ENCODE peak calls at places on chromosome 15, in eight cellular contexts. Z is heart left ventricle, A is suprapubic skin, R is GM12878, L is lower leg skin, U is ovary, W is spleen, D is IMR-90. H is an unnamed sample.

GRCh38 chr15:40377606-40378005 is 4.9 kb upstream of the KNSTRN start:
- DNase-seq in R (no peak), Z (no peak), D (no peak), U (no peak), A (no peak), L (no peak), W (no peak), H (no peak)

GRCh38 chr15:74540135-74540760 is 772 bp upstream of the ARID3B start:
- DNase-seq in D (peak), Z (no peak), U (no peak), R (no peak), A (no peak), W (no peak), L (no peak), H (no peak)

GRCh38 chr15:83282859-83283812 is 1.3 kb downstream of the BNC1 start:
- DNase-seq in R (no peak), Z (peak), W (no peak), U (no peak), D (no peak), L (no peak), A (no peak), H (peak)

GRCh38 chr15:92906563-92907081 is 6.5 kb downstream of the CHD2 start:
- DNase-seq in Z (no peak), A (no peak), L (no peak), U (no peak), W (no peak), R (no peak), D (peak), H (no peak)

GRCh38 chr15:37528432-37528831 is 406.0 kb upstream of the TMCO5A start:
- DNase-seq in Z (no peak), U (no peak), W (no peak), A (no peak), D (no peak), R (no peak), L (no peak), H (no peak)

GRCh38 chr15:56074866-56075265 is 81.5 kb upstream of the NEDD4 start:
- DNase-seq in L (no peak), W (no peak), Z (no peak), D (no peak), R (no peak), U (no peak), A (no peak), H (no peak)

GRCh38 chr15:73899197-73900128 is 26.1 kb downstream of the TBC1D21 start:
- DNase-seq in U (no peak), A (peak), L (no peak), W (no peak), R (no peak), D (peak), Z (no peak), H (no peak)

GRCh38 chr15:50353999-50354837 is 780 bp downstream of the GABPB1 start:
- DNase-seq in L (peak), W (peak), D (peak), Z (peak), U (peak), A (no peak), R (peak), H (peak)

GRCh38 chr15:59157840-59158700 is 48.6 kb upstream of the LDHAL6B start:
- DNase-seq in L (no peak), U (no peak), A (no peak), D (no peak), Z (no peak), W (no peak), R (no peak), H (no peak)

GRCh38 chr15:82530606-82531379 is 9.5 kb downstream of the RPS17 start:
- DNase-seq in Z (peak), D (peak), R (peak), A (no peak), L (peak), U (peak), W (peak), H (no peak)

GRCh38 chr15:28271697-28272250 is 50.2 kb downstream of the HERC2 start:
- DNase-seq in D (no peak), W (no peak), L (no peak), U (no peak), R (no peak), A (no peak), Z (no peak), H (no peak)

GRCh38 chr15:35393403-35393802 is 152.6 kb downstream of the DPH6 start:
- DNase-seq in U (no peak), W (no peak), R (no peak), L (no peak), A (no peak), Z (no peak), D (no peak), H (no peak)

GRCh38 chr15:33068531-33068990 is 126.0 kb downstream of the FMN1 start:
- DNase-seq in L (peak), Z (peak), R (no peak), W (no peak), D (no peak), A (no peak), U (no peak), H (no peak)

GRCh38 chr15:79365765-79366164 is 54.9 kb downstream of the TMED3 start:
- DNase-seq in L (no peak), U (no peak), A (no peak), D (no peak), W (no peak), R (no peak), Z (no peak), H (peak)

GRCh38 chr15:41934843-41935242 is 37.5 kb downstream of the EHD4 start:
- DNase-seq in D (no peak), A (no peak), L (no peak), W (peak), R (no peak), Z (no peak), U (no peak), H (no peak)

GRCh38 chr15:88810449-88810848 is 7.2 kb downstream of the ACAN start:
- DNase-seq in L (no peak), Z (no peak), U (no peak), R (no peak), A (no peak), D (peak), W (no peak), H (no peak)

GRCh38 chr15:38079236-38079635 is 144.8 kb downstream of the TMCO5A start:
- DNase-seq in Z (no peak), U (no peak), L (no peak), A (no peak), R (no peak), D (no peak), W (no peak), H (no peak)

GRCh38 chr15:59401810-59402569 is 29.3 kb upstream of the MYO1E start:
- DNase-seq in W (peak), U (no peak), R (no peak), A (no peak), L (no peak), Z (no peak), D (no peak), H (no peak)

GRCh38 chr15:77415450-77416448 is 4.2 kb downstream of the PEAK1 start:
- DNase-seq in Z (no peak), U (no peak), W (no peak), A (no peak), L (peak), D (peak), R (no peak), H (no peak)

GRCh38 chr15:76991048-76991447 is 3.9 kb upstream of the PSTPIP1 start:
- DNase-seq in W (peak), R (no peak), D (no peak), A (peak), L (no peak), U (no peak), Z (no peak), H (no peak)

GRCh38 chr15:79169531-79170123 is 79.0 kb upstream of the RASGRF1 start:
- DNase-seq in L (no peak), D (no peak), A (no peak), R (no peak), W (no peak), Z (no peak), U (no peak), H (no peak)

GRCh38 chr15:87877114-87877810 is 379.3 kb downstream of the NTRK3 start:
- DNase-seq in A (no peak), L (no peak), Z (peak), U (no peak), D (peak), R (no peak), W (no peak), H (peak)

GRCh38 chr15:39931615-39932014 is 2.3 kb upstream of the EIF2AK4 start:
- DNase-seq in R (no peak), W (no peak), A (no peak), D (no peak), Z (no peak), L (no peak), U (no peak), H (no peak)

GRCh38 chr15:37698679-37699078 is 235.8 kb upstream of the TMCO5A start:
- DNase-seq in Z (no peak), D (no peak), W (no peak), A (no peak), L (no peak), U (no peak), R (no peak), H (no peak)

GRCh38 chr15:23484870-23485269 is 37.8 kb upstream of the GOLGA6L2 start:
- DNase-seq in Z (no peak), L (no peak), W (no peak), A (no peak), U (no peak), R (no peak), D (no peak), H (no peak)

GRCh38 chr15:28989239-28989830 is 103.6 kb downstream of the APBA2 start:
- DNase-seq in W (no peak), D (peak), A (no peak), U (no peak), L (no peak), R (no peak), Z (no peak), H (peak)

GRCh38 chr15:66733976-66734375 is 31.9 kb downstream of the SMAD6 start:
- DNase-seq in A (no peak), Z (no peak), D (no peak), L (no peak), U (peak), R (no peak), W (no peak), H (no peak)

GRCh38 chr15:45168751-45169551 is 18.8 kb downstream of the SHF start:
- DNase-seq in Z (no peak), A (no peak), U (no peak), D (no peak), R (no peak), W (no peak), L (no peak), H (no peak)

GRCh38 chr15:23687143-23687470 is at the start of gene NDN:
- DNase-seq in L (no peak), Z (peak), D (peak), A (no peak), U (peak), R (no peak), W (no peak), H (no peak)

GRCh38 chr15:49060710-49061483 is 14.7 kb upstream of the SECISBP2L start:
- DNase-seq in A (no peak), D (peak), Z (no peak), L (no peak), W (no peak), U (no peak), R (no peak), H (no peak)

GRCh38 chr15:34732430-34732829 is 22.4 kb downstream of the GJD2 start:
- DNase-seq in U (no peak), D (no peak), L (no peak), W (no peak), R (no peak), A (no peak), Z (no peak), H (no peak)

GRCh38 chr15:37740623-37741141 is 193.8 kb upstream of the TMCO5A start:
- DNase-seq in U (no peak), A (no peak), Z (no peak), W (no peak), D (no peak), R (no peak), L (no peak), H (no peak)

GRCh38 chr15:23073890-23074631 is 34.7 kb upstream of the TUBGCP5 start:
- DNase-seq in D (no peak), L (no peak), U (no peak), W (no peak), A (no peak), R (no peak), Z (no peak), H (no peak)

GRCh38 chr15:59622289-59622688 is 10.7 kb downstream of the GCNT3 start:
- DNase-seq in U (no peak), A (no peak), W (peak), D (peak), L (no peak), Z (no peak), R (no peak), H (no peak)

GRCh38 chr15:41772720-41773331 is 1.5 kb upstream of the MAPKBP1 start:
- DNase-seq in A (no peak), D (peak), Z (peak), W (no peak), R (peak), L (peak), U (peak), H (peak)

GRCh38 chr15:81011593-81011992 is 10.9 kb downstream of the TLNRD1 start:
- DNase-seq in A (no peak), U (no peak), W (no peak), D (peak), R (no peak), Z (no peak), L (no peak), H (no peak)

GRCh38 chr15:43329960-43330779 is at the start of gene LCMT2:
- DNase-seq in W (peak), R (peak), A (peak), Z (peak), U (peak), D (peak), L (peak), H (peak)
- TF ChIP-seq POLR2A in W (no peak), R (peak), A (peak), Z (no peak), U (peak), D (peak), L (no peak), H (no peak)

GRCh38 chr15:84909029-84909428 is 24.6 kb downstream of the SLC28A1 start:
- DNase-seq in R (no peak), L (no peak), A (no peak), W (no peak), D (no peak), U (no peak), Z (no peak), H (no peak)

GRCh38 chr15:84914351-84914750 is 29.9 kb downstream of the SLC28A1 start:
- DNase-seq in L (no peak), W (no peak), R (no peak), U (no peak), D (no peak), Z (no peak), A (no peak), H (no peak)

GRCh38 chr15:84910928-84911623 is 26.6 kb downstream of the SLC28A1 start:
- DNase-seq in R (no peak), Z (no peak), A (no peak), D (no peak), U (no peak), W (no peak), L (no peak), H (no peak)

GRCh38 chr15:84909782-84910181 is 25.3 kb downstream of the SLC28A1 start:
- DNase-seq in Z (no peak), A (no peak), W (no peak), L (no peak), D (no peak), R (no peak), U (no peak), H (no peak)

GRCh38 chr15:84911879-84912660 is 27.6 kb downstream of the SLC28A1 start:
- DNase-seq in U (peak), A (peak), Z (peak), L (peak), R (no peak), W (no peak), D (peak), H (peak)
- TF ChIP-seq POLR2A in U (no peak), A (no peak), Z (no peak), L (no peak), R (no peak), W (no peak), D (no peak), H (no peak)

DNA sequence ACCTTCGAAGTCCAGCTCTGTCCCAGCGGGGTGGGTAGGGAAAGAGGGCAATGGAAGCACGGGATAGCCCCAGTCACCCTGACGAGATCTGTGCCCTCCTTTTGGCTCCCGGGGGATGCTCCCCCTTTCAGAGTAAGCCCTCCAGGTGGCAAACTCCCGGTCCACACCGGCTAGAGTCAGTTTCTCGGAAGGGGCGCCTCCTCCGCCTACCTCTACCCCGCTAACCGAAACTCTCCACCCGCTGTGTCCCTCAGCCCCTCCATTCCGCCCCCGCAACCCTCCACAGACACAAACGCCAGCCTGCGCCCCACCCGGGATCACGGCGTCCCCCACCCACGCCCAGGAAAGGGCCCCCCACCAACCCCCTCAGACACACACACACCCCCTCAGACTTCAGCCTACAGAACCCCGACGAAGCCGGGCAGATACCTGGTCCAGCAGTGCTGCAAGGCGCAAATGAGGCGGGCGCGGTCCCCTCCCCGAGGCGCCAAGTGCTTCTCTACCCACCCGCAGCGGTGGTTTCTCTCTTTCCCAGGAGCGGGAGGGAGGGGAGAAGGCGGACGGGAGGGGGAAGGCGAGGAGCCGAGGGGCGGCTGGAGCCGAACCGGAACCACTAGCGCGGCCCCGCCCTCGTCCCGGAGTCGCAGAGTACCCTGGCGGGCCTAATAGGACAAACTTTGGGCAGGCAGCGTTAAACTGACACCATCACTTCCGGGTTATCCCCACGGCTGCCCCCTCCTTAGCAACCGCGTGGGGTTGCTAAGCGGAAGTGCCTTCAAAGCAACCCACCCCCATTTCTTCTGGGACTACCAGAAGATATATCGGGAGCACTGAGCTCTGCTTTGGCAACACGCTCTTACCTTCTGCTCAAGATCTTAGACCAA is at the start of gene CSNK1G1:
- DNase-seq in L (peak), Z (peak), A (peak), W (peak), U (peak), D (peak), R (peak), H (peak)
- TF ChIP-seq POLR2A in L (no peak), Z (no peak), A (no peak), W (no peak), U (no peak), D (no peak), R (peak), H (no peak)

DNA sequence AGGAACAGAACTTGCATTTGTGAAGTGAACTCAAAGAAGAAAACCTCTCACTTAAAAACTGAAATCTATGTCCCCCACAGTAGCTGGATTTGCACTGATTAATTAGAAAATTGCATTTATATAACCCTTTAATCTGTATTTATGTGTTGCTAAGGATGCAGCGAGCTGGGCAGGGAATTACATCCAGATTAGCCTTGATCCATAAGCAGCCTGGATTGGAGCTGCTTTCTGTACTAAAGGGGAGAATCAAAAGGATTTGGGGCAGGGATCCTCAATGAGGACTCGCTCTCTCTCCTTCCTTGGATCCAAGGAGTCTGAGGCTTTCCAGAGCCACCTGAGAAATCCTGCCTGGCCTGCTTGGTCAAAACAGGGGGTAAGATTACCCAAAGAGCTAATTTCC is 125.9 kb downstream of the TLE3 start:
- DNase-seq in L (no peak), U (no peak), A (no peak), R (no peak), W (no peak), Z (no peak), D (no peak), H (no peak)
- TF ChIP-seq POLR2A in L (no peak), U (no peak), A (no peak), R (no peak), W (no peak), Z (no peak), D (no peak), H (no peak)

DNA sequence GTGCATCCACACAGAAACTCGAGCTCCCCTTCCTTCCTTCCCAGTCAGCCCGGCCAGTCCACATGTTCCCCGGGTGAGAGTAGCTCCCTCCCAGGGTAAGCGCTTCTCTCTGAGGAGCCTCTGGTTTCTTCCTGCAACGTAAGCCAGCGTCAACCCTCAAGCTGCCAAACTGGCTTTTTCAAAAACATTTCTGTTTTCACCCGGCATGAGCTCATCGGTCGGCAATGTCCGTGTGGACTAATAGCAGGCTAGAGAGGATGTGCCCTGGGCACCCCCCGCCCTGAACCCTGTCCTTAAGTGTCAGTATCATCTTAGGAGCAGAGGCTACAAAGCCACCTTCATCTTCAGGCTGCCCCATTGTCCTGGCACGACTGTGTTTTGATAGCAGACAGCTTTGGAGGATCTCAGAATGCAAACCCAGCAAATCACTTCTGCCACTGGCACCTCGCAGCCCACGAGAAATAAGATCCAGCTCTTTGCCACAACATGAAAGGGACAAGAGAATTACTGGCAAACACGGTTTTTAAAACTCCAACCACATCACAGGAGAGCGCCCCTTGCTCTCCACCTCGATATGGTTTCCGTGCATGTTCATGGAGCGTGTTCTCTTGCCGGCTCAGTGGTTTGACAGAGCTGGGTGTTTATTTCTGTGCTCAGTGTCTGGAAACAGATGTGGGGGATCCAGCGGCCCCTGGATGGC is 9.9 kb downstream of the ALDH1A3 start:
- DNase-seq in D (peak), U (peak), R (no peak), Z (peak), A (peak), W (peak), L (peak), H (no peak)
- TF ChIP-seq POLR2A in D (no peak), U (no peak), R (no peak), Z (no peak), A (no peak), W (no peak), L (no peak), H (no peak)

DNA sequence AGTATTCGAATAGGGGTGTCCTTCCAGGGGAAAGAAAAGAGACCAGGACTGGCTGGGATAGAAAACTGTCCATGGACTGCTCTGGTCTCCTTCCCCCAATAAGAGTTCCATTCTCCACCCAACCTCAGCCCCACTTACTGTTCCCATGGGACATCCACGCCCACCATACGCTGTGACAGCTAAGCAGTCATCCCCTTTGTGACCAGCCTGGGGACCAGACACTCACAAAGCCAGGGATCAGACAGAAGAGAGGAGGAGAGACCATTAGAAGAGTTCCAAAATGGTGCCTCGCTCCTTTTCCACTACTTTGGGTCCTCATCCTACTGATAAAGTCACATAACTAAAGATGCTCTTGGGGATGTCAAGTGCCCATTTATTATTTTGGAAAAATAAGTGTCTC is 27.6 kb upstream of the GNB5 start:
- DNase-seq in U (no peak), R (no peak), D (no peak), Z (no peak), W (no peak), A (no peak), L (no peak), H (peak)
- TF ChIP-seq POLR2A in U (no peak), R (no peak), D (no peak), Z (no peak), W (no peak), A (no peak), L (no peak), H (no peak)